ENCODE peak calls at places on chromosomes 11 and 22, in ten cellular contexts. Q is fibroblast of lung, Z is upper lobe of right lung, R is lung, D is suprapubic skin, Y is kidney, M is Panc1, S is pancreas, N is right atrium auricular region, J is psoas muscle. E is an unnamed sample.

GRCh38 chr11:34787348-34787747 is 128.8 kb downstream of the APIP start:
- DNase-seq in Q (no peak), Z (no peak), R (no peak), D (no peak), Y (no peak), M (no peak), S (no peak), N (no peak), J (no peak), E (no peak)

GRCh38 chr11:47204633-47204989 is 10.2 kb upstream of the DDB2 start:
- DNase-seq in Q (peak; percentile 65), Z (no peak), R (no peak), D (no peak), Y (no peak), M (no peak), S (no peak), N (no peak), J (no peak), E (no peak)

GRCh38 chr11:47861762-47862161 is 13.6 kb upstream of the NUP160 start:
- DNase-seq in Q (peak; percentile 76), Z (no peak), R (no peak), D (no peak), Y (no peak), M (no peak), S (no peak), N (no peak), J (no peak), E (no peak)

GRCh38 chr11:128448487-128448886 is 138.9 kb downstream of the ETS1 start:
- DNase-seq in Q (peak; percentile 91), Z (no peak), R (no peak), D (no peak), Y (peak; percentile 85), M (peak; percentile 96), S (peak; percentile 83), N (no peak), J (no peak), E (no peak)

GRCh38 chr22:19196841-19197612 is 18.5 kb upstream of the SLC25A1 start:
- DNase-seq in Q (no peak), Z (no peak), R (no peak), D (no peak), Y (peak; percentile 11), M (no peak), S (no peak), N (no peak), J (peak; percentile 38), E (no peak)

GRCh38 chr11:122698390-122698789 is 42.9 kb downstream of the UBASH3B start:
- DNase-seq in Q (no peak), Z (no peak), R (no peak), D (no peak), Y (no peak), M (no peak), S (no peak), N (no peak), J (no peak), E (no peak)

GRCh38 chr11:35115688-35116030 is 23.3 kb upstream of the CD44 start:
- DNase-seq in Q (peak; percentile 38), Z (no peak), R (no peak), D (no peak), Y (no peak), M (no peak), S (no peak), N (no peak), J (no peak), E (no peak)

GRCh38 chr11:94933225-94934130 is 39.9 kb downstream of the CWC15 start:
- DNase-seq in Q (peak; percentile 98), Z (no peak), R (no peak), D (no peak), Y (no peak), M (no peak), S (no peak), N (peak; percentile 71), J (no peak), E (peak; percentile 97)

GRCh38 chr22:25482868-25483639 is 81.4 kb upstream of the GRK3 start:
- DNase-seq in Q (no peak), Z (no peak), R (no peak), D (peak; percentile 50), Y (no peak), M (no peak), S (peak; percentile 59), N (no peak), J (peak; percentile 58), E (no peak)

GRCh38 chr11:112345166-112345565 is 84.5 kb upstream of the PLET1 start:
- DNase-seq in Q (no peak), Z (no peak), R (no peak), D (no peak), Y (no peak), M (no peak), S (no peak), N (no peak), J (no peak), E (no peak)

GRCh38 chr11:67483901-67484665 is 1.3 kb downstream of the AIP start:
- DNase-seq in Q (no peak), Z (no peak), R (no peak), D (no peak), Y (peak; percentile 82), M (no peak), S (no peak), N (no peak), J (no peak), E (no peak)

GRCh38 chr11:28619870-28620540 is 511.8 kb downstream of the METTL15 start:
- DNase-seq in Q (peak; percentile 81), Z (no peak), R (no peak), D (no peak), Y (no peak), M (no peak), S (no peak), N (no peak), J (no peak), E (no peak)

GRCh38 chr11:96306933-96307747 is 35.9 kb downstream of the MAML2 start:
- DNase-seq in Q (peak; percentile 99), Z (no peak), R (peak; percentile 91), D (peak; percentile 89), Y (peak; percentile 72), M (peak; percentile 95), S (peak; percentile 82), N (peak; percentile 97), J (peak; percentile 59), E (peak; percentile 86)

GRCh38 chr11:70641366-70641765 is 243.0 kb downstream of the CTTN start:
- DNase-seq in Q (no peak), Z (no peak), R (no peak), D (no peak), Y (no peak), M (no peak), S (no peak), N (no peak), J (no peak), E (no peak)

DNA sequence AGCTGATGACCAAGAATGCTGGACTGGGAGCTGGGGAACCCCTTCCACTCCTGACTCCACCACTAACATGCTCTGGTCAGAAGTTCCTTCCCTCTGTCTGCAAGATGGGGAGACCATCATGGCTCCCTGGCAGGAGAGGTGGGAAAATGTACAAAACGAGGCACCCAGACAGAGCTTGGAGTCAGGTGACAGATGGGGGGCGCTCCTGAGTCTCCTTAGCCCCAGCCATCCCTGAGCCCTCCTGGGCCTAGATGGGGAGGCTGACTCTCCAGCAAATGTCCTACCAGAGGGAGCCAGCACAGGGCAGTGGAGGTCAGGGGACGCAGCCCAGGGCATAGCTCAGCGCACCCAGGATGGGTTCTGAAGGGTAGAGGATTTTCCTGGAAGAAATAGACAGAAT is 20.0 kb downstream of the KCNJ4 start:
- DNase-seq in Q (no peak), Z (no peak), R (no peak), D (no peak), Y (no peak), M (no peak), S (no peak), N (no peak), J (no peak), E (no peak)
- TF ChIP-seq CTCF in Q (no peak), Z (no peak), R (no peak), D (no peak), Y (no peak), M (no peak), S (no peak), N (no peak), J (no peak), E (no peak)

DNA sequence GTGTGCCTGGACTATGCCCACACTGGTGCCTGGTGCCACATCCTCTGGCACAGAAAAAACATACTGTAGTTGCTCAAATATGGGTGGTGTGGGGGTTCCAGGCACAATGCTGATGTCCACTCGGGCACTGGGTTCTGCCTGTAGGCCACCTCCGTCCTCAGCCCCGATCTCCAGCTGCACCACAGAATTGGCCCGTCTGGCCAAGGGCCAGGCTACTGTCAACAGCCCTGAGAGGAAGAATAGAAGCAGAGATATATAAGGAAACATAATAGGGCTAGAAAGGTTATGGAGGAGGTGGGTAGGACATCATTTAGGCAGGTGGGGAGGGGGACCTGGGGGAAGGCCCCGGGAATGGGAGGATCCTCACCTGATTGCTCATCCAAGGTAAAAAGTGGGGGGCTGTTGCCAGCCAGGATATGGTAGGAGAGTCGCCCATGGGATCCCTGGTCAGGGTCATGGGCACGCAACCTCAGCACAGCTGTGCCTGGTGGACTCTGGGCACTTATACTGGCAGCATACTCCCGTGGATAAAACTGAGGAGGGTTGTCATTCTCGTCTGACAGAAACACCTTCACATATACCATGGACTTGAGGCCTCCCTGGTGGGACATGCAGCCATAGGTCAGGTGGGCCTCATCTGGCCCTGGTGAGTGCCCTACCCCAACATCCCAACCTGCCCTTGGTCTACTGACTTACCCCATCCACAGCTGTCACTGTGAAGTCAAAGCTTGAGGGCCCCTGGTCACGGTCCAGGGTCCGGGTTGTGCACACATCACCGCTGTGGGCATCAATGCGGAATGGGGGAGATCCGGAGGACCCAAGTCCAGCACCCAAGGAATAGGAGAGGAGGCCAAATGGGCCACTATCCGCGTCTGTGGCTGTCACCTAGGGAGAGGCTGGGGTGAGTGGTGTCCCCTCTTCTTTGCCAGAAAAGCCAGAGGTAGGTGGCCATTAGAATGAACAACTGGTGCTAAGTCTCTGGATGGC is 14.5 kb upstream of the TPP1 start:
- DNase-seq in Q (no peak), Z (no peak), R (no peak), D (no peak), Y (peak; percentile 58), M (no peak), S (no peak), N (no peak), J (no peak), E (no peak)
- H3K36me3 ChIP-seq in Q (no peaks in the 10 kb centered on the region), Z (peaks cover 7% of the 10 kb centered on the region), R (peaks cover 7% of the 10 kb centered on the region), D (peaks cover 37% of the 10 kb centered on the region), Y (no peaks in the 10 kb centered on the region), M (no peaks in the 10 kb centered on the region), S (no peaks in the 10 kb centered on the region), N (peaks cover 35% of the 10 kb centered on the region), J (peaks cover 15% of the 10 kb centered on the region), E (peaks cover 6% of the 10 kb centered on the region)

GRCh38 chr11:44036811-44037657 is 10.7 kb upstream of the ACCSL start:
- DNase-seq in Q (peak; percentile 73), Z (peak; percentile 86), R (peak; percentile 83), D (peak; percentile 82), Y (peak; percentile 95), M (peak; percentile 22), S (peak; percentile 49), N (peak; percentile 93), J (peak; percentile 83), E (no peak)
- TF ChIP-seq CTCF in Q (peak; percentile 85), Z (peak; percentile 79), R (peak; percentile 49), D (peak; percentile 34), Y (peak; percentile 81), M (peak; percentile 84), S (peak; percentile 19), N (peak; percentile 62), J (peak; percentile 76), E (peak; percentile 89)

DNA sequence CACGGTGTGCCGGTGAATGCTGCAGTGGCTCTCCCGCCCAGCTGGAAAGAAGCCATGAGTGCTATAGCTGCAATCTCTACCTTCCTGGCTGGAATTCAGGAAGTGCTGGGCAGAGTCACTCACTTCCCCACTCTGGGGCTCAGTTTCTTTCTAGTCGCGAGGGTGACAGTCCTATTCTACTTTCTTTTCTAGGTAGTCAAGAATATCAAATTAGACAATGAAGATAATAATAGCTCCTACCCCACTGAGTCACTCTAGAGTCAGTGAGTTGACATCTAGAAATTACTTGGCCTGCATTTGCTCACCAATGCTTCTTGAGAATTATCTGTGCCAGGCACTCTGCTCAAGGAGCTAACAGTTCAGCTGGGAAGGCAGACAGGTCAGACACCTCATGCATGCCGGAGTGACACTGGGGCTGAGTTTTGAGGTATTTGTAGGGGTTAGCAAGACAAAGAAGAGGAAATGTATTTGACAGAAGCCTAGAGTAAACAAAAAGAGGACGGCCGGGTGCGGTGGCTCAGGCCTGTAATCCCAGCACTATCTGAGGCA is 3.2 kb downstream of the CENPM start:
- DNase-seq in Q (peak; percentile 32), Z (no peak), R (no peak), D (no peak), Y (no peak), M (no peak), S (no peak), N (no peak), J (no peak), E (no peak)
- H3K36me3 ChIP-seq in Q (peaks cover 4% of the 10 kb centered on the region), Z (no peaks in the 10 kb centered on the region), R (no peaks in the 10 kb centered on the region), D (no peaks in the 10 kb centered on the region), Y (no peaks in the 10 kb centered on the region), M (peaks cover 7% of the 10 kb centered on the region), S (no peaks in the 10 kb centered on the region), N (no peaks in the 10 kb centered on the region), J (no peaks in the 10 kb centered on the region), E (no peaks in the 10 kb centered on the region)

E was measured in BJ.